ENCODE peak calls at places on chromosome 11, in eight cellular contexts. One of them, this sample, is unnamed.

GRCh38 chr11:77506857-77507256 is 33.0 kb upstream of the PAK1 start:
- DNase-seq in MM.1S: no peak
- DNase-seq in A549: no peak
- DNase-seq in tibial artery: no peak
- DNase-seq in spleen: no peak
- DNase-seq in cardiac fibroblast: no peak
- DNase-seq in MG63: no peak
- DNase-seq in fibroblast of lung: peak
- DNase-seq in this sample: peak

GRCh38 chr11:2747236-2748015 is 47.6 kb upstream of the KCNQ1OT1 start:
- DNase-seq in tibial artery: peak
- DNase-seq in MM.1S: no peak
- DNase-seq in MG63: no peak
- DNase-seq in spleen: peak
- DNase-seq in A549: no peak
- DNase-seq in cardiac fibroblast: no peak
- DNase-seq in fibroblast of lung: no peak
- DNase-seq in this sample: no peak

GRCh38 chr11:64036081-64037026 is 623 bp downstream of the FLRT1 start:
- DNase-seq in MG63: peak
- DNase-seq in MM.1S: no peak
- DNase-seq in cardiac fibroblast: peak
- DNase-seq in tibial artery: no peak
- DNase-seq in fibroblast of lung: peak
- DNase-seq in A549: no peak
- DNase-seq in spleen: no peak
- DNase-seq in this sample: no peak

GRCh38 chr11:132054822-132055221 is 684.4 kb downstream of the NTM start:
- DNase-seq in MM.1S: no peak
- DNase-seq in fibroblast of lung: peak
- DNase-seq in tibial artery: no peak
- DNase-seq in A549: no peak
- DNase-seq in MG63: peak
- DNase-seq in cardiac fibroblast: peak
- DNase-seq in spleen: no peak
- DNase-seq in this sample: no peak

GRCh38 chr11:58394195-58394594 is 12.5 kb downstream of the OR5B3 start:
- DNase-seq in MG63: peak
- DNase-seq in spleen: no peak
- DNase-seq in MM.1S: no peak
- DNase-seq in fibroblast of lung: peak
- DNase-seq in A549: no peak
- DNase-seq in tibial artery: no peak
- DNase-seq in cardiac fibroblast: peak
- DNase-seq in this sample: no peak

GRCh38 chr11:122145715-122146274 is 29.8 kb upstream of the BLID start:
- DNase-seq in tibial artery: no peak
- DNase-seq in MM.1S: no peak
- DNase-seq in A549: no peak
- DNase-seq in spleen: no peak
- DNase-seq in fibroblast of lung: peak
- DNase-seq in MG63: no peak
- DNase-seq in cardiac fibroblast: no peak
- DNase-seq in this sample: no peak

GRCh38 chr11:63917685-63918523 is 940 bp upstream of the RCOR2 start:
- DNase-seq in spleen: no peak
- DNase-seq in MG63: no peak
- DNase-seq in tibial artery: peak
- DNase-seq in MM.1S: peak
- DNase-seq in A549: peak
- DNase-seq in cardiac fibroblast: peak
- DNase-seq in fibroblast of lung: no peak
- DNase-seq in this sample: peak

GRCh38 chr11:67366546-67366945 is 6.9 kb downstream of the CLCF1 start:
- DNase-seq in fibroblast of lung: no peak
- DNase-seq in spleen: no peak
- DNase-seq in MG63: no peak
- DNase-seq in MM.1S: no peak
- DNase-seq in cardiac fibroblast: peak
- DNase-seq in A549: no peak
- DNase-seq in tibial artery: no peak
- DNase-seq in this sample: no peak

GRCh38 chr11:14314127-14314526 is 44.9 kb downstream of the RRAS2 start:
- DNase-seq in MG63: no peak
- DNase-seq in MM.1S: no peak
- DNase-seq in tibial artery: no peak
- DNase-seq in cardiac fibroblast: no peak
- DNase-seq in spleen: no peak
- DNase-seq in A549: no peak
- DNase-seq in fibroblast of lung: no peak
- DNase-seq in this sample: no peak

GRCh38 chr11:36394056-36394455 is 98.0 kb downstream of the PRR5L start:
- DNase-seq in MM.1S: peak
- DNase-seq in cardiac fibroblast: no peak
- DNase-seq in tibial artery: no peak
- DNase-seq in A549: no peak
- DNase-seq in MG63: no peak
- DNase-seq in spleen: no peak
- DNase-seq in fibroblast of lung: no peak
- DNase-seq in this sample: peak

GRCh38 chr11:107898270-107898669 is 30.0 kb upstream of the RAB39A start:
- DNase-seq in spleen: no peak
- DNase-seq in fibroblast of lung: peak
- DNase-seq in A549: peak
- DNase-seq in tibial artery: no peak
- DNase-seq in MM.1S: peak
- DNase-seq in MG63: no peak
- DNase-seq in cardiac fibroblast: peak
- DNase-seq in this sample: peak

GRCh38 chr11:7467652-7468051 is 17.7 kb upstream of the OLFML1 start:
- DNase-seq in spleen: no peak
- DNase-seq in tibial artery: no peak
- DNase-seq in MG63: no peak
- DNase-seq in MM.1S: no peak
- DNase-seq in A549: no peak
- DNase-seq in fibroblast of lung: no peak
- DNase-seq in cardiac fibroblast: no peak
- DNase-seq in this sample: no peak

GRCh38 chr11:13834463-13834862 is 128.1 kb upstream of the SPON1 start:
- DNase-seq in fibroblast of lung: no peak
- DNase-seq in MM.1S: no peak
- DNase-seq in A549: no peak
- DNase-seq in tibial artery: no peak
- DNase-seq in cardiac fibroblast: no peak
- DNase-seq in MG63: no peak
- DNase-seq in spleen: no peak
- DNase-seq in this sample: no peak

GRCh38 chr11:27124514-27125264 is 84.1 kb downstream of the BBOX1 start:
- DNase-seq in tibial artery: no peak
- DNase-seq in MM.1S: no peak
- DNase-seq in A549: no peak
- DNase-seq in MG63: no peak
- DNase-seq in cardiac fibroblast: peak
- DNase-seq in spleen: no peak
- DNase-seq in fibroblast of lung: no peak
- DNase-seq in this sample: no peak

GRCh38 chr11:75954039-75954438 is 139.0 kb downstream of the UVRAG start:
- DNase-seq in spleen: no peak
- DNase-seq in MG63: no peak
- DNase-seq in A549: no peak
- DNase-seq in tibial artery: no peak
- DNase-seq in fibroblast of lung: peak
- DNase-seq in cardiac fibroblast: no peak
- DNase-seq in MM.1S: no peak
- DNase-seq in this sample: no peak

GRCh38 chr11:124799384-124800225 is 601 bp downstream of the MSANTD2 start:
- DNase-seq in fibroblast of lung: peak
- DNase-seq in spleen: peak
- DNase-seq in tibial artery: peak
- DNase-seq in MM.1S: peak
- DNase-seq in MG63: peak
- DNase-seq in cardiac fibroblast: peak
- DNase-seq in A549: no peak
- DNase-seq in this sample: peak

GRCh38 chr11:76253416-76253815 is 47.1 kb upstream of the WNT11 start:
- DNase-seq in spleen: no peak
- DNase-seq in cardiac fibroblast: no peak
- DNase-seq in A549: no peak
- DNase-seq in tibial artery: no peak
- DNase-seq in MM.1S: no peak
- DNase-seq in MG63: no peak
- DNase-seq in fibroblast of lung: no peak
- DNase-seq in this sample: no peak

GRCh38 chr11:8056810-8057463 is 24.1 kb upstream of the TUB start:
- DNase-seq in MM.1S: no peak
- DNase-seq in cardiac fibroblast: peak
- DNase-seq in tibial artery: peak
- DNase-seq in spleen: peak
- DNase-seq in MG63: peak
- DNase-seq in A549: no peak
- DNase-seq in fibroblast of lung: peak
- DNase-seq in this sample: no peak

GRCh38 chr11:116348226-116348625 is 424.6 kb downstream of the BUD13 start:
- DNase-seq in tibial artery: no peak
- DNase-seq in MG63: no peak
- DNase-seq in A549: no peak
- DNase-seq in fibroblast of lung: no peak
- DNase-seq in MM.1S: peak
- DNase-seq in spleen: no peak
- DNase-seq in cardiac fibroblast: no peak
- DNase-seq in this sample: no peak

GRCh38 chr11:69801513-69802335 is 17.5 kb downstream of the FGF3 start:
- DNase-seq in cardiac fibroblast: peak
- DNase-seq in A549: no peak
- DNase-seq in MG63: no peak
- DNase-seq in MM.1S: no peak
- DNase-seq in spleen: no peak
- DNase-seq in fibroblast of lung: no peak
- DNase-seq in tibial artery: no peak
- DNase-seq in this sample: peak

GRCh38 chr11:109864834-109865557 is 228.2 kb upstream of the ZC3H12C start:
- DNase-seq in cardiac fibroblast: peak
- DNase-seq in fibroblast of lung: peak
- DNase-seq in MM.1S: no peak
- DNase-seq in spleen: no peak
- DNase-seq in MG63: no peak
- DNase-seq in tibial artery: no peak
- DNase-seq in A549: no peak
- DNase-seq in this sample: no peak

GRCh38 chr11:76823481-76824028 is 37.2 kb upstream of the ACER3 start:
- DNase-seq in spleen: no peak
- DNase-seq in cardiac fibroblast: peak
- DNase-seq in MG63: peak
- DNase-seq in fibroblast of lung: peak
- DNase-seq in A549: peak
- DNase-seq in MM.1S: no peak
- DNase-seq in tibial artery: no peak
- DNase-seq in this sample: no peak

GRCh38 chr11:35170503-35170902 is 31.5 kb downstream of the CD44 start:
- DNase-seq in A549: no peak
- DNase-seq in fibroblast of lung: peak
- DNase-seq in MG63: no peak
- DNase-seq in spleen: no peak
- DNase-seq in tibial artery: no peak
- DNase-seq in MM.1S: no peak
- DNase-seq in cardiac fibroblast: no peak
- DNase-seq in this sample: no peak

GRCh38 chr11:118870396-118871343 is 13.0 kb upstream of the CXCR5 start:
- DNase-seq in A549: no peak
- DNase-seq in MM.1S: peak
- DNase-seq in tibial artery: peak
- DNase-seq in MG63: no peak
- DNase-seq in spleen: peak
- DNase-seq in cardiac fibroblast: peak
- DNase-seq in fibroblast of lung: peak
- DNase-seq in this sample: no peak
- H3K4me3 ChIP-seq in A549: no peak
- H3K4me3 ChIP-seq in MM.1S: peak
- H3K4me3 ChIP-seq in tibial artery: peak
- H3K4me3 ChIP-seq in MG63: no peak
- H3K4me3 ChIP-seq in spleen: peak
- H3K4me3 ChIP-seq in cardiac fibroblast: no peak
- H3K4me3 ChIP-seq in fibroblast of lung: no peak
- H3K4me3 ChIP-seq in this sample: no peak

GRCh38 chr11:112877561-112877960 is 83.7 kb upstream of the NCAM1 start:
- DNase-seq in fibroblast of lung: no peak
- DNase-seq in A549: no peak
- DNase-seq in cardiac fibroblast: no peak
- DNase-seq in tibial artery: no peak
- DNase-seq in MG63: no peak
- DNase-seq in MM.1S: no peak
- DNase-seq in spleen: no peak
- DNase-seq in this sample: no peak
- H3K4me3 ChIP-seq in fibroblast of lung: no peak
- H3K4me3 ChIP-seq in A549: no peak
- H3K4me3 ChIP-seq in cardiac fibroblast: no peak
- H3K4me3 ChIP-seq in tibial artery: no peak
- H3K4me3 ChIP-seq in MG63: no peak
- H3K4me3 ChIP-seq in MM.1S: no peak
- H3K4me3 ChIP-seq in spleen: no peak
- H3K4me3 ChIP-seq in this sample: no peak

DNA sequence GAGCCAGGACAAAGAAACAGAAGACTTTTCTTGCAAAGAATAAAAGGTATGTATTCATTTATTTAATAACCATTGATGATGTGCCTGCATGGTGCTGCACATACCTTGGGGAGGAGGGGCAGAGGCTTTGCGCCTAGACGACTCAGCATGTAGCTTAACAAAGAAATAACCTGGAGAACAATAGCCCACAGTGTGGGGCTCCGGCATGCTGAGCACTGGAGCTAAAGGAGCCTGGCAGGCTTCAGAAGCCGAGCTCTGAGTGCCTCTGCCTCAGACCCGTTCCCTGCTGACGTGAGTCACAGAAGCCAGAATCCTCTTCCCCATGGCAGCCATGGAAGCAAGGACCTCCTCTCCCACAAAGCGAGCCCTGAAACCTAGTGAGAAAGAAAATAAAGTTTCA is 319.5 kb upstream of the B3GAT1 start:
- DNase-seq in cardiac fibroblast: no peak
- DNase-seq in spleen: peak
- DNase-seq in MG63: no peak
- DNase-seq in A549: no peak
- DNase-seq in MM.1S: no peak
- DNase-seq in tibial artery: no peak
- DNase-seq in fibroblast of lung: no peak
- DNase-seq in this sample: no peak
- H3K4me3 ChIP-seq in cardiac fibroblast: no peak
- H3K4me3 ChIP-seq in spleen: no peak
- H3K4me3 ChIP-seq in MG63: no peak
- H3K4me3 ChIP-seq in A549: no peak
- H3K4me3 ChIP-seq in MM.1S: no peak
- H3K4me3 ChIP-seq in tibial artery: no peak
- H3K4me3 ChIP-seq in fibroblast of lung: no peak
- H3K4me3 ChIP-seq in this sample: no peak

GRCh38 chr11:68498313-68498712 is 37.8 kb downstream of the PPP6R3 start:
- DNase-seq in MG63: no peak
- DNase-seq in fibroblast of lung: no peak
- DNase-seq in tibial artery: no peak
- DNase-seq in A549: no peak
- DNase-seq in cardiac fibroblast: peak
- DNase-seq in MM.1S: no peak
- DNase-seq in spleen: no peak
- DNase-seq in this sample: no peak
- H3K4me3 ChIP-seq in MG63: no peak
- H3K4me3 ChIP-seq in fibroblast of lung: no peak
- H3K4me3 ChIP-seq in tibial artery: no peak
- H3K4me3 ChIP-seq in A549: no peak
- H3K4me3 ChIP-seq in cardiac fibroblast: no peak
- H3K4me3 ChIP-seq in MM.1S: no peak
- H3K4me3 ChIP-seq in spleen: no peak
- H3K4me3 ChIP-seq in this sample: no peak

GRCh38 chr11:126782810-126783209 is 217.8 kb downstream of the KIRREL3 start:
- DNase-seq in MM.1S: no peak
- DNase-seq in MG63: no peak
- DNase-seq in cardiac fibroblast: no peak
- DNase-seq in tibial artery: no peak
- DNase-seq in A549: no peak
- DNase-seq in spleen: no peak
- DNase-seq in fibroblast of lung: no peak
- DNase-seq in this sample: no peak
- H3K4me3 ChIP-seq in MM.1S: no peak
- H3K4me3 ChIP-seq in MG63: no peak
- H3K4me3 ChIP-seq in cardiac fibroblast: no peak
- H3K4me3 ChIP-seq in tibial artery: no peak
- H3K4me3 ChIP-seq in A549: no peak
- H3K4me3 ChIP-seq in spleen: no peak
- H3K4me3 ChIP-seq in fibroblast of lung: no peak
- H3K4me3 ChIP-seq in this sample: no peak